ENCODE peak calls at places on chromosomes 5 and 9, in four cellular contexts. H is colonic mucosa, W is heart left ventricle, O is foreskin fibroblast. G is an unnamed sample.

GRCh38 chr5:179732918-179733763 is 519 bp downstream of the MAML1 start:
- DNase-seq in H (peak; percentile 61), O (peak; percentile 54), W (peak; percentile 38), G (peak; percentile 40)

GRCh38 chr9:91298304-91298703 is 63.4 kb downstream of the AUH start:
- DNase-seq in O (peak; percentile 59), W (no peak), H (no peak), G (peak; percentile 57)

GRCh38 chr9:88922091-88922490 is 69.2 kb upstream of the S1PR3 start:
- DNase-seq in O (no peak), W (no peak), H (no peak), G (no peak)

GRCh38 chr9:81379655-81380054 is 309.7 kb downstream of the TLE1 start:
- DNase-seq in O (peak; percentile 58), W (no peak), H (no peak), G (peak; percentile 70)

GRCh38 chr5:153352685-153353219 is 137.7 kb upstream of the GRIA1 start:
- DNase-seq in H (no peak), O (no peak), W (no peak), G (no peak)

GRCh38 chr5:176639981-176640380 is 7.3 kb upstream of the TSPAN17 start:
- DNase-seq in W (peak; percentile 66), O (peak; percentile 56), H (no peak), G (peak; percentile 71)

GRCh38 chr9:81461196-81461595 is 228.2 kb downstream of the TLE1 start:
- DNase-seq in O (peak; percentile 14), H (no peak), W (no peak), G (peak; percentile 57)

GRCh38 chr5:59583810-59584562 is 309.5 kb downstream of the PDE4D start:
- DNase-seq in O (peak; percentile 24), W (no peak), H (peak; percentile 69), G (no peak)

GRCh38 chr5:177403826-177404640 is 3.6 kb upstream of the PFN3 start:
- DNase-seq in W (peak; percentile 86), H (peak; percentile 85), O (peak; percentile 95), G (peak; percentile 75)

GRCh38 chr5:133220851-133221674 is 169.2 kb downstream of the HSPA4 start:
- DNase-seq in O (peak; percentile 9), W (no peak), H (no peak), G (peak; percentile 62)

GRCh38 chr5:141175933-141176332 is 1.7 kb upstream of the PCDHB8 start:
- DNase-seq in H (no peak), O (no peak), W (no peak), G (no peak)

GRCh38 chr5:73273379-73274050 is 100.5 kb downstream of the TMEM174 start:
- DNase-seq in W (no peak), H (no peak), O (no peak), G (no peak)

GRCh38 chr5:219492-219891 is 1.4 kb downstream of the SDHA start:
- DNase-seq in W (no peak), H (peak; percentile 29), O (peak; percentile 65), G (peak; percentile 54)

GRCh38 chr5:16992444-16992843 is 56.4 kb upstream of the MYO10 start:
- DNase-seq in W (no peak), O (no peak), H (no peak), G (peak; percentile 32)

GRCh38 chr5:124844371-124844770 is 97.9 kb upstream of the ZNF608 start:
- DNase-seq in H (no peak), O (peak; percentile 62), W (no peak), G (peak; percentile 25)

GRCh38 chr5:124880903-124881302 is 134.5 kb upstream of the ZNF608 start:
- DNase-seq in H (no peak), O (no peak), W (no peak), G (no peak)

GRCh38 chr5:125668904-125669303 is 754.3 kb upstream of the GRAMD2B start:
- DNase-seq in O (no peak), W (no peak), H (peak; percentile 47), G (no peak)

GRCh38 chr5:127440831-127441230 is 76.6 kb upstream of the PRRC1 start:
- DNase-seq in O (peak; percentile 74), W (no peak), H (no peak), G (no peak)

GRCh38 chr5:61344187-61344944 is 12.3 kb downstream of the ZSWIM6 start:
- DNase-seq in H (no peak), W (peak; percentile 71), O (no peak), G (no peak)

GRCh38 chr9:103913899-103914298 is 180.2 kb upstream of the SMC2 start:
- DNase-seq in W (no peak), H (no peak), O (no peak), G (no peak)

GRCh38 chr9:137435980-137436760 is 5.0 kb downstream of the ENTPD8 start:
- DNase-seq in O (peak; percentile 87), W (peak; percentile 63), H (peak; percentile 87), G (peak; percentile 73)

GRCh38 chr9:127158995-127159801 is 36.8 kb upstream of the ANGPTL2 start:
- DNase-seq in O (peak; percentile 92), W (peak; percentile 63), H (peak; percentile 19), G (peak; percentile 73)

GRCh38 chr5:74013222-74013621 is 387.2 kb downstream of the ARHGEF28 start:
- DNase-seq in H (no peak), W (no peak), O (no peak), G (no peak)

GRCh38 chr9:90870646-90871326 is 69.2 kb downstream of the SYK start:
- DNase-seq in O (peak; percentile 64), H (peak; percentile 41), W (no peak), G (peak; percentile 66)

GRCh38 chr5:76455531-76456132 is 52.5 kb downstream of the IQGAP2 start:
- DNase-seq in W (no peak), O (no peak), H (no peak), G (no peak)

GRCh38 chr9:134294228-134295071 is 31.8 kb upstream of the RXRA start:
- DNase-seq in O (peak; percentile 51), H (no peak), W (peak; percentile 34), G (peak; percentile 32)

GRCh38 chr5:108653201-108653600 is 94.5 kb upstream of the FER start:
- DNase-seq in W (no peak), H (no peak), O (no peak), G (no peak)

GRCh38 chr5:145499483-145499882 is 335.7 kb downstream of the PRELID2 start:
- DNase-seq in W (no peak), O (peak; percentile 75), H (no peak), G (peak; percentile 37)

GRCh38 chr5:43635374-43635773 is 32.4 kb downstream of the NNT start:
- DNase-seq in O (peak; percentile 36), W (no peak), H (no peak), G (no peak)

GRCh38 chr5:151678713-151679112 is 8.0 kb downstream of the SPARC start:
- DNase-seq in W (no peak), O (peak; percentile 52), H (no peak), G (peak; percentile 31)
- H3K4me3 ChIP-seq in W (peak overlapping the region; percentile 25), O (peak overlapping the region; percentile 85), H (no peak overlapping the region), G (peak overlapping the region; percentile 42)

GRCh38 chr9:16214677-16215076 is 655.8 kb downstream of the BNC2 start:
- DNase-seq in W (no peak), O (no peak), H (no peak), G (no peak)

GRCh38 chr9:16210440-16210839 is 657.6 kb downstream of the CCDC171 start:
- DNase-seq in W (no peak), O (no peak), H (no peak), G (no peak)

GRCh38 chr9:16217933-16218830 is 652.3 kb downstream of the BNC2 start:
- DNase-seq in H (no peak), W (no peak), O (no peak), G (peak; percentile 63)

GRCh38 chr9:16211952-16212351 is 658.5 kb downstream of the BNC2 start:
- DNase-seq in W (no peak), H (no peak), O (no peak), G (no peak)

GRCh38 chr9:16213781-16214515 is 656.5 kb downstream of the BNC2 start:
- DNase-seq in H (peak; percentile 44), O (peak; percentile 97), W (peak; percentile 70), G (peak; percentile 99)
- TF ChIP-seq CTCF in H (no peak), O (no peak), W (no peak), G (no peak)

GRCh38 chr5:137263319-137263718 is 235.8 kb downstream of the SPOCK1 start:
- DNase-seq in H (no peak), W (no peak), O (no peak), G (no peak)

GRCh38 chr5:137265457-137265856 is 233.7 kb downstream of the SPOCK1 start:
- DNase-seq in H (no peak), W (no peak), O (peak; percentile 39), G (no peak)

GRCh38 chr5:137262818-137263217 is 236.3 kb downstream of the SPOCK1 start:
- DNase-seq in O (no peak), H (no peak), W (no peak), G (no peak)

GRCh38 chr5:137264041-137264440 is 235.1 kb downstream of the SPOCK1 start:
- DNase-seq in H (no peak), O (peak; percentile 32), W (no peak), G (no peak)

GRCh38 chr5:137264573-137264972 is 234.6 kb downstream of the SPOCK1 start:
- DNase-seq in H (no peak), O (peak; percentile 92), W (no peak), G (peak; percentile 82)
- H3K4me3 ChIP-seq in H (no peak overlapping the region), O (no peak overlapping the region), W (no peak overlapping the region), G (no peak overlapping the region)

DNA sequence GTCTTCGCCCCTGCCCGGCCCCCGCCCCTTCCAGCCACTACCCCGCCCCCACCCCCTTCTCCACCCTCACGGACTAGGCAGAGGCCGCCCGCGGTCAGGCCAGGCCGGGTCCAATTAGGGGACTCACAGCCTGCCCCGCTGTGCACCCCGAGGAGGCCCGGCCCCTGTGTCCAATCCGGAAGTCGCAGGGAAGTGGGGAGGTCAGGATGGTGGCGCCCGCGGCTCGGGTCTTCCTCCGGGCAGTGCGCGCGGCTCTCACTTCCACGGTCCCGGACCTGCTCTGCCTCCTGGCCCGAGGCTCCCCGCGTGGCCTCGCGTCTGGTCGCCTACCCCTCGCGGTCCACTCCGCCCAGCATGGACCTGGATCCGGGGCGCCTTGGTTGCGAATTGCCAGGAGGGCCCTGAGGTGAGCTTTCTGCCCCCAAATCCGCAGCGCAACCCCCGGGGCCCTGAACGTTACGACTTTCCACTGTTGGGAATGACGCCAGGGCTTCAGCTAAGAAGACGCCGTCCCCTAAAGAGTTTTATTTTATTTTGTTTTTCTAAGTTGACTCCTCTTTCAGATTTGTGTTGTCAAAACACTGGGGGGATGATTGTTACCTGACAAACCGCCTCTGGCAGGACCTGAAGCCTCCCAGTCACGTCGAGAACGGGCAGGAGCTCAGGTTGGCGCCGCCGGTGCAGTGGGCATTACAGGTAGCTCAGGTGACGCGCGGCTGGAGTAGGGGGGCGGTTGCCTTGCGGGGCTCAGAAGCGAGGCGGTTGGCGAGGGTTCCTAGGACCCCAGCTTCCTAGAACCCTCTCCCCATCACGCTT is 790 bp upstream of the IRX2 start:
- DNase-seq in W (peak; percentile 58), O (peak; percentile 86), H (no peak), G (peak; percentile 2)
- TF ChIP-seq CTCF in W (no peak), O (no peak), H (no peak), G (no peak)

G was measured in fibroblast of the aortic adventitia.